ENCODE peak calls at places on chromosomes 4 and X, in seven cellular contexts. One of them, this sample, is unnamed.

GRCh38 chrX:72094894-72095293 is 36.8 kb downstream of the RTL5 start:
- DNase-seq in ovary: no peak
- DNase-seq in transverse colon: peak
- DNase-seq in sigmoid colon: no peak
- DNase-seq in tibial nerve: no peak
- DNase-seq in A549: no peak
- DNase-seq in upper lobe of left lung: no peak
- DNase-seq in this sample: peak

GRCh38 chrX:130563476-130563875 is 161.7 kb downstream of the RBMX2 start:
- DNase-seq in A549: no peak
- DNase-seq in transverse colon: no peak
- DNase-seq in upper lobe of left lung: no peak
- DNase-seq in ovary: no peak
- DNase-seq in sigmoid colon: no peak
- DNase-seq in tibial nerve: no peak
- DNase-seq in this sample: no peak

GRCh38 chrX:143632625-143633387 is 3.1 kb downstream of the SLITRK4 start:
- DNase-seq in upper lobe of left lung: no peak
- DNase-seq in sigmoid colon: no peak
- DNase-seq in ovary: no peak
- DNase-seq in A549: no peak
- DNase-seq in tibial nerve: no peak
- DNase-seq in transverse colon: no peak
- DNase-seq in this sample: no peak

GRCh38 chr4:38275331-38275821 is 315.2 kb downstream of the PTTG2 start:
- DNase-seq in upper lobe of left lung: no peak
- DNase-seq in sigmoid colon: no peak
- DNase-seq in ovary: no peak
- DNase-seq in tibial nerve: no peak
- DNase-seq in A549: no peak
- DNase-seq in transverse colon: no peak
- DNase-seq in this sample: no peak

GRCh38 chr4:38512840-38513239 is 151.2 kb upstream of the KLF3 start:
- DNase-seq in ovary: no peak
- DNase-seq in sigmoid colon: no peak
- DNase-seq in A549: no peak
- DNase-seq in transverse colon: no peak
- DNase-seq in tibial nerve: no peak
- DNase-seq in upper lobe of left lung: no peak
- DNase-seq in this sample: no peak

GRCh38 chr4:72970756-72971155 is 98.8 kb downstream of the COX18 start:
- DNase-seq in A549: no peak
- DNase-seq in ovary: no peak
- DNase-seq in tibial nerve: no peak
- DNase-seq in sigmoid colon: no peak
- DNase-seq in upper lobe of left lung: no peak
- DNase-seq in transverse colon: no peak
- DNase-seq in this sample: no peak

GRCh38 chrX:48467331-48467761 is 2.7 kb downstream of the SLC38A5 start:
- DNase-seq in upper lobe of left lung: no peak
- DNase-seq in ovary: peak
- DNase-seq in A549: no peak
- DNase-seq in tibial nerve: no peak
- DNase-seq in transverse colon: no peak
- DNase-seq in sigmoid colon: no peak
- DNase-seq in this sample: no peak

GRCh38 chrX:50697691-50698090 is 116.3 kb downstream of the SHROOM4 start:
- DNase-seq in sigmoid colon: no peak
- DNase-seq in transverse colon: no peak
- DNase-seq in A549: no peak
- DNase-seq in ovary: no peak
- DNase-seq in upper lobe of left lung: no peak
- DNase-seq in tibial nerve: no peak
- DNase-seq in this sample: no peak

GRCh38 chrX:28582494-28582893 is 4.8 kb upstream of the IL1RAPL1 start:
- DNase-seq in ovary: no peak
- DNase-seq in upper lobe of left lung: no peak
- DNase-seq in tibial nerve: no peak
- DNase-seq in transverse colon: no peak
- DNase-seq in sigmoid colon: no peak
- DNase-seq in A549: no peak
- DNase-seq in this sample: no peak

GRCh38 chr4:93467484-93468155 is 360.9 kb upstream of the ATOH1 start:
- DNase-seq in upper lobe of left lung: no peak
- DNase-seq in transverse colon: no peak
- DNase-seq in tibial nerve: no peak
- DNase-seq in A549: no peak
- DNase-seq in ovary: no peak
- DNase-seq in sigmoid colon: no peak
- DNase-seq in this sample: no peak

GRCh38 chrX:16479206-16479869 is 170.6 kb upstream of the S100G start:
- DNase-seq in ovary: no peak
- DNase-seq in tibial nerve: no peak
- DNase-seq in upper lobe of left lung: no peak
- DNase-seq in sigmoid colon: no peak
- DNase-seq in A549: no peak
- DNase-seq in transverse colon: no peak
- DNase-seq in this sample: no peak

GRCh38 chr4:78410651-78411050 is 140.9 kb upstream of the ANXA3 start:
- DNase-seq in A549: no peak
- DNase-seq in upper lobe of left lung: no peak
- DNase-seq in tibial nerve: no peak
- DNase-seq in transverse colon: no peak
- DNase-seq in ovary: no peak
- DNase-seq in sigmoid colon: no peak
- DNase-seq in this sample: no peak

GRCh38 chr4:1130318-1131186 is 17.2 kb upstream of the RNF212 start:
- DNase-seq in tibial nerve: peak
- DNase-seq in upper lobe of left lung: no peak
- DNase-seq in ovary: peak
- DNase-seq in sigmoid colon: peak
- DNase-seq in A549: peak
- DNase-seq in transverse colon: peak
- DNase-seq in this sample: peak

GRCh38 chrX:103276581-103277002 is at the start of gene TCEAL5:
- DNase-seq in upper lobe of left lung: no peak
- DNase-seq in transverse colon: no peak
- DNase-seq in ovary: peak
- DNase-seq in tibial nerve: no peak
- DNase-seq in A549: no peak
- DNase-seq in sigmoid colon: no peak
- DNase-seq in this sample: no peak

DNA sequence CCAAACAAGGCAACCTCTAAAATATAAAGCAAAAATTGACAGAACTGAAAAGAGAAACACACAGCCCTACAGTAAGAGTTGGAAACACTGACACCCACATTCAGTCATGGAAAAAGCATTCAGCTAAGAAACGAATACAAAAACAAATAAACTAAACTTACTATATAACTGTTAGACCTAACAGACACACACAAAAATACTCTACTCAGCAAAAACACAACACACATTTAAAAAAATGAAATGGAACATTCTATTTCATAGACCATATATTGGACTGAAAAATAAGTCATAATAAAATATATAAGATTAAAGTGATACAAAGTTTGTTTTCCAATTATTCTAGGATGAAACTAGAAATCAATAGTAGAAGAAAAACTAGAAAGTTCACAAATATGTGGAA is 488.8 kb upstream of the POU3F4 start:
- DNase-seq in tibial nerve: no peak
- DNase-seq in upper lobe of left lung: no peak
- DNase-seq in A549: no peak
- DNase-seq in ovary: no peak
- DNase-seq in sigmoid colon: no peak
- DNase-seq in transverse colon: no peak
- DNase-seq in this sample: no peak
- TF ChIP-seq EP300 in tibial nerve: no peak
- TF ChIP-seq EP300 in upper lobe of left lung: no peak
- TF ChIP-seq EP300 in A549: no peak
- TF ChIP-seq EP300 in ovary: no peak
- TF ChIP-seq EP300 in sigmoid colon: no peak
- TF ChIP-seq EP300 in transverse colon: no peak
- TF ChIP-seq EP300 in this sample: no peak

DNA sequence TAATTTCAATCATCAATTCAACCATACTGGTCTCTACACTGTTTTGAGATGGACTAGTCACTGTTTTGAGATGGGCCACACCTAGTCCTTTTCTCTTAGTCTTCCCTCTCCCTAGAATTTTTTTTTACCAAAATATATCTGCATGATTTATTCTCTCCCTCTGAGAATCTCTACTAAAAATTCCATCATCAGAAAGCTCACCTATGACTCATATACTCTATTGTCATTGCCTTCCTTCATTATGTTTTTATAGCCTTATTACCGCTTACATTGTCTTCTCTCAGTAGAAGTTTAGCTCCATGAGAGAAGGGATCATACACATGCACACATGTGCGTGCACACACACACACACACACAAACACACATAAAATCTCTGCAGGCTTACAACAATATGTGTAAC is 303.6 kb downstream of the PCDH10 start:
- DNase-seq in tibial nerve: no peak
- DNase-seq in upper lobe of left lung: no peak
- DNase-seq in A549: no peak
- DNase-seq in transverse colon: no peak
- DNase-seq in sigmoid colon: no peak
- DNase-seq in ovary: no peak
- DNase-seq in this sample: no peak
- TF ChIP-seq EP300 in tibial nerve: no peak
- TF ChIP-seq EP300 in upper lobe of left lung: no peak
- TF ChIP-seq EP300 in A549: no peak
- TF ChIP-seq EP300 in transverse colon: no peak
- TF ChIP-seq EP300 in sigmoid colon: no peak
- TF ChIP-seq EP300 in ovary: no peak
- TF ChIP-seq EP300 in this sample: no peak

DNA sequence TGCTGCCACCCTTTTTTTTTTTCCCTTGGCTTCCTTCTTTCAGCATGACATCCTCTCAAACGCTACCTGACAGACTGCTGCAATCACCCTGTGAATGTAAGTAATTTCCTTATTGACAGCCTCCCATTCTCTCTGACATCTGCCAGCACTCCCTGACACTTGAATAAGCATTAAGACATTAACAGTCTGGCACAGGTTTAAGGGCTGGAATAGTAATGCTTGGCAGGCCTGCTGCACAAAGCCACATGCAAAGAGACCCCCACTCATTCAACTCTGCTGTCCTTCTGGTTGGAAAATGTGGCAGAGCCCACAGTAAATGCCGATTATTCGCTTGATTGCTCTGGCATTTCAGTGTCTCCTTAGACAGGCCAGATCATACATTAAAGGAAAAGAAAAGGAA is 28.1 kb upstream of the RASGEF1B start:
- DNase-seq in transverse colon: peak
- DNase-seq in tibial nerve: no peak
- DNase-seq in upper lobe of left lung: no peak
- DNase-seq in sigmoid colon: no peak
- DNase-seq in A549: no peak
- DNase-seq in ovary: no peak
- DNase-seq in this sample: no peak
- TF ChIP-seq EP300 in transverse colon: no peak
- TF ChIP-seq EP300 in tibial nerve: no peak
- TF ChIP-seq EP300 in upper lobe of left lung: no peak
- TF ChIP-seq EP300 in sigmoid colon: no peak
- TF ChIP-seq EP300 in A549: no peak
- TF ChIP-seq EP300 in ovary: no peak
- TF ChIP-seq EP300 in this sample: no peak

GRCh38 chr4:41625531-41625930 is 87.6 kb downstream of the LIMCH1 start:
- DNase-seq in sigmoid colon: no peak
- DNase-seq in ovary: no peak
- DNase-seq in upper lobe of left lung: no peak
- DNase-seq in transverse colon: no peak
- DNase-seq in tibial nerve: no peak
- DNase-seq in A549: no peak
- DNase-seq in this sample: no peak

GRCh38 chr4:41619161-41619560 is 81.2 kb downstream of the LIMCH1 start:
- DNase-seq in upper lobe of left lung: no peak
- DNase-seq in sigmoid colon: no peak
- DNase-seq in ovary: no peak
- DNase-seq in tibial nerve: no peak
- DNase-seq in transverse colon: no peak
- DNase-seq in A549: no peak
- DNase-seq in this sample: no peak

GRCh38 chr4:41624765-41625164 is 86.8 kb downstream of the LIMCH1 start:
- DNase-seq in A549: no peak
- DNase-seq in sigmoid colon: no peak
- DNase-seq in transverse colon: no peak
- DNase-seq in upper lobe of left lung: no peak
- DNase-seq in ovary: no peak
- DNase-seq in tibial nerve: no peak
- DNase-seq in this sample: no peak

GRCh38 chr4:41622816-41623215 is 84.9 kb downstream of the LIMCH1 start:
- DNase-seq in upper lobe of left lung: no peak
- DNase-seq in sigmoid colon: no peak
- DNase-seq in tibial nerve: no peak
- DNase-seq in ovary: no peak
- DNase-seq in transverse colon: no peak
- DNase-seq in A549: no peak
- DNase-seq in this sample: no peak

DNA sequence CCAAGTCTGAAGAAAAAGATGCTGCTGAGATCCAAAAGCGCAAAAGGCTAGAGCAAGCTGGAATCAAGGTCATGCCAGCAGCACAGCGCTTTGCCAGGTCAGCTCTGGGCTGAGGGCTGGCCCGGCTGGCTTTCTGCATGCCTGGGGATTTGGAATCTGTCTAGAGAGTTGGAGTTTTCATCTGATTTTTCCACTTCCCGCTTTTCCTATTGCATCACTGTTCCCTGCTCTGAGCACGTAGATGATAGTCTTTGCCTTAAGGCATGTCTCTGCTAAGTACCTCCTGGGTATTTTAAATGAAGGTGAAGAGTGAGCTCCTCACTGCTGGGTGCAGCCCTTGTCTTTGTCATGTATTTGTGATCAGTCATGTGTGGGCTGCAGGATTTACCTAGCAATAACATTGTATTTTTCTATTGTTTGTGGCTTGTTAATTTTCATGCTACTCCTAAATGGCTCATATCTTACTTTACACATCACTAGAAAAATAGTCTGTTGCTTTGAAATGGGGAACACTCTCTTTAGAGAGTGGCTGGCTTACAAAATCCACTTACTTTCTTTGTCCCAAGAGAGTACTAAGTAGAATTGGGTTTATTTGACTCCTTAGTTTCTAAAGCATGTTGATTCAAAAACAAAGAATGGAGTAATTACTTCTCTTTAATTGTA is 82.8 kb downstream of the LIMCH1 start:
- DNase-seq in tibial nerve: no peak
- DNase-seq in A549: no peak
- DNase-seq in transverse colon: no peak
- DNase-seq in upper lobe of left lung: peak
- DNase-seq in ovary: no peak
- DNase-seq in sigmoid colon: no peak
- DNase-seq in this sample: no peak
- TF ChIP-seq EP300 in tibial nerve: no peak
- TF ChIP-seq EP300 in A549: no peak
- TF ChIP-seq EP300 in transverse colon: no peak
- TF ChIP-seq EP300 in upper lobe of left lung: no peak
- TF ChIP-seq EP300 in ovary: no peak
- TF ChIP-seq EP300 in sigmoid colon: no peak
- TF ChIP-seq EP300 in this sample: no peak